ENCODE peak calls at places on chromosomes 7 and 10, in four cellular contexts. One of them, this sample, is unnamed.

GRCh38 chr10:110822708-110823291 is 48.9 kb upstream of the PDCD4 start:
- DNase-seq in spleen: no peak
- DNase-seq in esophagus squamous epithelium: no peak
- DNase-seq in NB4: no peak
- DNase-seq in this sample: no peak

GRCh38 chr7:158695726-158696452 is 8.7 kb downstream of the NCAPG2 start:
- DNase-seq in NB4: peak; percentile 90
- DNase-seq in esophagus squamous epithelium: no peak
- DNase-seq in spleen: peak; percentile 77
- DNase-seq in this sample: no peak

GRCh38 chr7:16106300-16106699 is 315.0 kb downstream of the CRPPA start:
- DNase-seq in NB4: no peak
- DNase-seq in spleen: no peak
- DNase-seq in esophagus squamous epithelium: no peak
- DNase-seq in this sample: no peak

GRCh38 chr10:47166405-47166777 is 133.6 kb upstream of the GDF10 start:
- DNase-seq in spleen: peak; percentile 39
- DNase-seq in NB4: no peak
- DNase-seq in esophagus squamous epithelium: no peak
- DNase-seq in this sample: peak; percentile 86

GRCh38 chr7:4712371-4713182 is 30.5 kb downstream of the FOXK1 start:
- DNase-seq in esophagus squamous epithelium: no peak
- DNase-seq in spleen: no peak
- DNase-seq in NB4: peak; percentile 81
- DNase-seq in this sample: no peak

GRCh38 chr7:128026551-128026950 is 4.7 kb downstream of the LRRC4 start:
- DNase-seq in NB4: no peak
- DNase-seq in esophagus squamous epithelium: no peak
- DNase-seq in spleen: no peak
- DNase-seq in this sample: no peak

GRCh38 chr10:113486531-113486930 is 66.3 kb upstream of the HABP2 start:
- DNase-seq in NB4: no peak
- DNase-seq in spleen: no peak
- DNase-seq in esophagus squamous epithelium: no peak
- DNase-seq in this sample: no peak

GRCh38 chr7:147173883-147174282 is 1057.3 kb downstream of the CNTNAP2 start:
- DNase-seq in NB4: no peak
- DNase-seq in esophagus squamous epithelium: no peak
- DNase-seq in spleen: no peak
- DNase-seq in this sample: no peak

DNA sequence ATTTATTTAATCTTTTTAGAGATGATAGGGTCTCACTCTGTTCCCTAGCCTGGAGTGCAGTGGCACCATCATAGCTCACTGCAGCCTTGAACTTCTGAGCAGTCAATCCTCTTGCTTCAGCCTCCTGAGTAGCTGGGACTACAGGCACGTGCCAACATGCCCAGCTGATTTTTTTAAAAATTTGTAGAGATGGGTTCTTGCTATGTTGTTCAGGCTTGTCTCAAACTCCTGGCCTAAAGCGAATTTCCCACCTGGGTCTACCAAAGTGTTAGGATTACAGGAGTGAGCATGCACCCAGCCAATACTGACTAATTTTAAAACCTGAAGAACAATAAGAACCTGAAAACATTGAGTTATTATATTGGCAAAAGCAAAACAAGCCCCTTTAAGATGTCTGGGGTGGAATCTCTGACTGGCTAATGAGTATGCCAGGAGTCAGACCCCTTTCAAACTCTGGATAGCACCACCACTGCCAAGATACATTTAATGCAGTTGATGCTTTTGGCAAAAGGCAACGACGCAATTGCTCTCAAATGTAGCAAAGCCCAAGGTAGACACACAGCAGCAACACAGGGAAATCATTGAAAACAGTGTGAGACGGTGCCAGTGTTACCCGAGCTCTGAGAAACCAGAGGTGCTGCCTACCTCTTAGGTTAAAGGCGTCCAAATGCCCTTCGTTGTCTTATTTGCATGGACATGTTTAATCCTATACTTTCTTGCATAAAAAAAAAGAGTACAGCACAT is 40.7 kb upstream of the TOMM7 start:
- DNase-seq in spleen: no peak
- DNase-seq in NB4: no peak
- DNase-seq in esophagus squamous epithelium: no peak
- DNase-seq in this sample: no peak
- TF ChIP-seq POLR2A in spleen: no peak
- TF ChIP-seq POLR2A in NB4: peak; percentile 22
- TF ChIP-seq POLR2A in esophagus squamous epithelium: no peak
- TF ChIP-seq POLR2A in this sample: no peak

DNA sequence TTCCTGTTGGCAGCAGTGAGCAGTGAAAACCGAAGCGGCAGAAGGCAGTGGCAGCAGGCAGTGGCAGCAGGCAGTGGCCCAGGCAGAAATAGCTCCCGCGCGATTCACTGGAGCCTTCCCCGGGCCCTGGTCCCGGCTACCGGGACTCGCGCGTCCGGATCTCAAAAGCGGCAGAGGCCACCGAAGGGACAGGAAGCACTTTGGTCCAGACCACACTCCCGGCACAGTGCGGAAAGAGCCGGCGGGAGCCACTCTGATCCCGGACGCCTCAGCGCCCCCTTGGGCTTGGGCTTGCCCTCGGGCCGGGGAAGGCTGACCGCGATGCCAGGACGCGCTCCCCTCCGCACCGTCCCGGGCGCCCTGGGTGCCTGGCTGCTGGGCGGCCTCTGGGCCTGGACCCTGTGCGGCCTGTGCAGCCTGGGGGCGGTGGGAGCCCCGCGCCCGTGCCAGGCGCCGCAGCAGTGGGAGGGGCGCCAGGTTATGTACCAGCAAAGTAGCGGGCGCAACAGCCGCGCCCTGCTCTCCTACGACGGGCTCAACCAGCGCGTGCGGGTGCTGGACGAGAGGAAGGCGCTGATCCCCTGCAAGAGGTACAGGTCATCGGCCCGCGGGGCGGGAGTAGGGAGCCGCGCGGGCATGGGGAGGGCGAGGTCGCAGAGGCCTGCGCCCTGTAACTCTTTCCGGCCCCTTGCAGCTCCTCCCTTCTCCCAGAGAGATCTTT is at the start of gene EPDR1:
- DNase-seq in esophagus squamous epithelium: no peak
- DNase-seq in NB4: peak; percentile 91
- DNase-seq in spleen: peak; percentile 80
- DNase-seq in this sample: no peak
- TF ChIP-seq POLR2A in esophagus squamous epithelium: no peak
- TF ChIP-seq POLR2A in NB4: peak; percentile 80
- TF ChIP-seq POLR2A in spleen: no peak
- TF ChIP-seq POLR2A in this sample: no peak

GRCh38 chr7:137886706-137887105 is 39.9 kb upstream of the DGKI start:
- DNase-seq in esophagus squamous epithelium: no peak
- DNase-seq in NB4: no peak
- DNase-seq in spleen: no peak
- DNase-seq in this sample: no peak

GRCh38 chr7:137893143-137893742 is 46.5 kb upstream of the DGKI start:
- DNase-seq in NB4: no peak
- DNase-seq in esophagus squamous epithelium: no peak
- DNase-seq in spleen: no peak
- DNase-seq in this sample: no peak

GRCh38 chr7:137891016-137891655 is 44.4 kb upstream of the DGKI start:
- DNase-seq in NB4: no peak
- DNase-seq in esophagus squamous epithelium: no peak
- DNase-seq in spleen: no peak
- DNase-seq in this sample: no peak

GRCh38 chr7:137888254-137888653 is 41.5 kb upstream of the DGKI start:
- DNase-seq in NB4: no peak
- DNase-seq in esophagus squamous epithelium: no peak
- DNase-seq in spleen: no peak
- DNase-seq in this sample: no peak

DNA sequence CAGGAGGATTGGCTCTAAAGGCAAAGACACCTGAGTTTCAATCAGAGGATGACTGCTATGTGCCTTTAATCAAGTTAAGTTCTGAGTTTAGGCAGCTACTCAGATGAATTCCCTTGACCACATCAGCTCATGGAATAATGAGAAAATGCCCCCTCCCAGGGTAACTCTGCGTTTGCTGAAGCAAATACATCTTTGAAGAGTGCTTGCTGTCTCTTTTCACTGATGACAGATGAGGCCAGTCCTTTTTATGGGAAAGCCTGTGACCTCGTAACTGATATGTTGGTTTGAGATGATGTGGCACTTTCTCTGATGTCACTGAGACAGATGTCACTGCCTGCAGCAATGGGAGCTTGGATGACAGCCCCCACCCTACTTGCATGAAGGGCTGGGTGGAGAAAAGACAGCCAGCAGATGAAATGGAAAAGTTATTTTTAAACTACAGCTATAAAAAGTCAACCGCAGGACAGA is 43.7 kb upstream of the DGKI start:
- DNase-seq in spleen: no peak
- DNase-seq in NB4: no peak
- DNase-seq in esophagus squamous epithelium: no peak
- DNase-seq in this sample: no peak
- TF ChIP-seq POLR2A in spleen: no peak
- TF ChIP-seq POLR2A in NB4: no peak
- TF ChIP-seq POLR2A in esophagus squamous epithelium: no peak
- TF ChIP-seq POLR2A in this sample: no peak

GRCh38 chr7:129951076-129952011 is 1.4 kb downstream of the UBE2H start:
- DNase-seq in NB4: peak; percentile 47
- DNase-seq in esophagus squamous epithelium: no peak
- DNase-seq in spleen: no peak
- DNase-seq in this sample: no peak
- TF ChIP-seq POLR2A in NB4: no peak
- TF ChIP-seq POLR2A in esophagus squamous epithelium: no peak
- TF ChIP-seq POLR2A in spleen: no peak
- TF ChIP-seq POLR2A in this sample: no peak

DNA sequence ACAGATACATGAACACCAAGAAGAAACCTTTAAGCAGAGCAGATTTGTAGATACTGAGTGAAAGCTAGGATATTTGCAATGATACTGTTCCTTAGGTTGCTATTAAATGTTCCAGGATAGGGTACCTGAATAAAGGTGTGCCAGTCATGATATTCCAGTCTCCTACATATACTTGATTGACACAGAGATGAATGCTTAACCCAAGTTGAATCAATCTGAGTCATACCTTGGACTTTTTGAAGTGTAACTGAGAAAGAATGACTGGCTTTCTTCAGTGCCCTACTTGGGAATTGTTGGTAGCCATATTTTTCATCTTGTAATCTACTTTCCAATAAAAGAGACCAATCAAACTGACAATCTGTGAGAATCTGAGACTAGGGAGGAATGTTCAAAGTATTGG is 805.7 kb upstream of the GHITM start:
- DNase-seq in NB4: no peak
- DNase-seq in esophagus squamous epithelium: no peak
- DNase-seq in spleen: no peak
- DNase-seq in this sample: no peak
- TF ChIP-seq POLR2A in NB4: no peak
- TF ChIP-seq POLR2A in esophagus squamous epithelium: no peak
- TF ChIP-seq POLR2A in spleen: no peak
- TF ChIP-seq POLR2A in this sample: no peak

GRCh38 chr10:79148452-79149344 is 79.9 kb downstream of the ZMIZ1 start:
- DNase-seq in NB4: no peak
- DNase-seq in esophagus squamous epithelium: no peak
- DNase-seq in spleen: peak; percentile 86
- DNase-seq in this sample: no peak
- TF ChIP-seq POLR2A in NB4: no peak
- TF ChIP-seq POLR2A in esophagus squamous epithelium: no peak
- TF ChIP-seq POLR2A in spleen: no peak
- TF ChIP-seq POLR2A in this sample: no peak

GRCh38 chr7:87217983-87218653 is 1.4 kb downstream of the TMEM243 start:
- DNase-seq in esophagus squamous epithelium: no peak
- DNase-seq in NB4: no peak
- DNase-seq in spleen: no peak
- DNase-seq in this sample: no peak

GRCh38 chr7:87220026-87220733 is 648 bp upstream of the TMEM243 start:
- DNase-seq in esophagus squamous epithelium: no peak
- DNase-seq in NB4: peak; percentile 40
- DNase-seq in spleen: peak; percentile 96
- DNase-seq in this sample: no peak

GRCh38 chr7:87220734-87221215 is 1.2 kb upstream of the TMEM243 start:
- DNase-seq in spleen: no peak
- DNase-seq in NB4: no peak
- DNase-seq in esophagus squamous epithelium: no peak
- DNase-seq in this sample: no peak

GRCh38 chr7:87218941-87219544 is 489 bp downstream of the TMEM243 start:
- DNase-seq in esophagus squamous epithelium: no peak
- DNase-seq in NB4: peak; percentile 85
- DNase-seq in spleen: peak; percentile 89
- DNase-seq in this sample: no peak

DNA sequence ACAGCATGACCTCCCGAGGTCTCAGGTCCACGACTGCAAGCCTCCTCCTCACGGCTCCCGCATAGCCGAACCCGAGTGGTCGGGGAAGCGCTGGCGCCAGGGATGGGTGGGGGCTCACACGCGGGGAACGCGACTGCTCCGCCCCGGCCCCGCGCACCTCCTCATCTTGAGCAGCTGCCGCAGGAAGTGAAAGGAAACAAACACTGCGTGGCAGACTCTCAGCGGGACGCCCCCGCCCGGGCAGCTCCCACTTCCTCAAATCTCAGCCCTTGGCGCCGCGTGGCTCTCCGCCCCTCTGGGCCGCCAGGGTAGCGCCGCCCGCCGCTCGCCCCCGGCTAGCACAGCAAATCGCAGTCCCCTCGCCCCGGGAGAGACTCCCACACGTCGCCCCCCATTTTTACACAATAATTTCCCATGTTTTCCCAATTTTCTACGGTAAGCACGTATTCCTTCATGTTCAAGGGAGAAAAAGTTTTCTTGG is at the start of gene TMEM243:
- DNase-seq in spleen: peak; percentile 98
- DNase-seq in esophagus squamous epithelium: peak; percentile 17
- DNase-seq in NB4: peak; percentile 88
- DNase-seq in this sample: no peak
- TF ChIP-seq POLR2A in spleen: peak; percentile 37
- TF ChIP-seq POLR2A in esophagus squamous epithelium: peak; percentile 82
- TF ChIP-seq POLR2A in NB4: peak; percentile 26
- TF ChIP-seq POLR2A in this sample: peak; percentile 52

DNA sequence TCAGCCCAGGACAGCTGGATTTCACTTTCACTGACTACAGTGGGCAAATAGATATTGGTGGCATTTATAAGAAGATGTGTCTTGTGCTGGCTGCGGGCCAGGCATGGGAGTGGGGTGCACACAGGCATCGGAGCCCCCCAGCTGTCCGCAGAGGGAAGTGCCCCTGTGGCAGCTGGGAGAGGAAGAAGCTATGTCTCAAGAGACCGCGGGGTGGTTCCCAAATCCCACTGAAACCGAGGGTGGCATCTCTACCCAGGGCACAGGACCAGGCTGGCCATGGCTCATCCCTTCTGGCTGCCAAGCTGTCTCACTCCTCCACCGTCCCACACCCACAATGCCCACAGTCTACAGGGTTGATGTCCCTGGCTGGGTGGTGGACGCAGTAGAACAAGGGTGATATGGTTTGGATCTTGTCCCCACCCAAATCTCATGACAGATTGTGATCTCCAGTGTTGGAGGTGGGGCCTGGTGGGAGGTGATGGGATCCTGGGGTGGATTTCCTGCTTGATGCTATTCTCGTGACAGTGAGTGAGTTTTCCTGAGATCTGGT is 94.8 kb downstream of the TCERG1L start:
- DNase-seq in spleen: peak; percentile 66
- DNase-seq in esophagus squamous epithelium: no peak
- DNase-seq in NB4: no peak
- DNase-seq in this sample: no peak
- TF ChIP-seq POLR2A in spleen: no peak
- TF ChIP-seq POLR2A in esophagus squamous epithelium: no peak
- TF ChIP-seq POLR2A in NB4: no peak
- TF ChIP-seq POLR2A in this sample: no peak

This sample was measured in vagina.